ENCODE peak calls at places on chromosome 2, in five cellular contexts. J is choroid plexus epithelial cell, T is right atrium auricular region, X is neural crest cell, Q is cardiac fibroblast. N is an unnamed sample.

GRCh38 chr2:219521066-219521880 is 7.0 kb downstream of the ASIC4 start:
- DNase-seq in T (no peak), Q (peak), J (peak), X (no peak), N (no peak)

GRCh38 chr2:157334797-157335196 is 9.2 kb upstream of the ERMN start:
- DNase-seq in X (no peak), Q (no peak), T (no peak), J (no peak), N (no peak)

GRCh38 chr2:101047774-101048173 is 45.7 kb downstream of the RPL31 start:
- DNase-seq in X (no peak), T (no peak), J (no peak), Q (peak), N (no peak)

GRCh38 chr2:226977775-226978190 is 141.9 kb downstream of the RHBDD1 start:
- DNase-seq in X (no peak), T (no peak), J (peak), Q (peak), N (no peak)

GRCh38 chr2:169361706-169362345 is 508 bp downstream of the LRP2 start:
- DNase-seq in J (peak), X (peak), T (no peak), Q (no peak), N (peak)

GRCh38 chr2:160062283-160063005 is at the start of gene PLA2R1:
- DNase-seq in T (no peak), X (peak), Q (peak), J (peak), N (peak)

GRCh38 chr2:10844083-10844482 is 31.5 kb upstream of the PDIA6 start:
- DNase-seq in T (peak), J (peak), X (peak), Q (peak), N (no peak)

GRCh38 chr2:241546771-241547498 is 11.6 kb upstream of the BOK start:
- DNase-seq in T (no peak), Q (peak), J (peak), X (no peak), N (no peak)

GRCh38 chr2:176821350-176821749 is 391.2 kb upstream of the HNRNPA3 start:
- DNase-seq in X (no peak), Q (no peak), J (no peak), T (no peak), N (no peak)

GRCh38 chr2:177893880-177894279 is 178.7 kb downstream of the PDE11A start:
- DNase-seq in Q (no peak), X (no peak), J (no peak), T (no peak), N (no peak)

GRCh38 chr2:135551356-135551755 is 20.1 kb downstream of the R3HDM1 start:
- DNase-seq in J (no peak), X (no peak), T (no peak), Q (no peak), N (no peak)

GRCh38 chr2:136932700-136933099 is 167.4 kb downstream of the THSD7B start:
- DNase-seq in X (peak), T (no peak), J (peak), Q (peak), N (no peak)

GRCh38 chr2:108388045-108388444 is 10.3 kb downstream of the SULT1C4 start:
- DNase-seq in X (no peak), T (no peak), J (no peak), Q (no peak), N (no peak)

GRCh38 chr2:96700086-96700485 is 39.8 kb downstream of the LMAN2L start:
- DNase-seq in X (no peak), T (no peak), J (no peak), Q (no peak), N (no peak)

GRCh38 chr2:181715033-181715630 is 34.8 kb upstream of the NEUROD1 start:
- DNase-seq in J (peak), X (peak), Q (peak), T (peak), N (peak)

GRCh38 chr2:142951190-142952007 is 73.9 kb downstream of the KYNU start:
- DNase-seq in T (no peak), J (peak), X (no peak), Q (no peak), N (no peak)